ENCODE peak calls at places on chromosome 3, in four cellular contexts. One of them, this sample, is unnamed.

GRCh38 chr3:15591235-15591634 is 10.1 kb downstream of the HACL1 start:
- DNase-seq in spleen: no peak
- DNase-seq in heart left ventricle: no peak
- DNase-seq in A549: no peak
- DNase-seq in this sample: no peak

GRCh38 chr3:160390554-160391138 is 8.4 kb downstream of the IFT80 start:
- DNase-seq in spleen: no peak
- DNase-seq in heart left ventricle: no peak
- DNase-seq in A549: no peak
- DNase-seq in this sample: no peak

GRCh38 chr3:59609967-59610366 is 560.1 kb upstream of the CFAP20DC start:
- DNase-seq in spleen: no peak
- DNase-seq in heart left ventricle: no peak
- DNase-seq in A549: no peak
- DNase-seq in this sample: peak

GRCh38 chr3:29438580-29438979 is 157.7 kb downstream of the RBMS3 start:
- DNase-seq in spleen: no peak
- DNase-seq in heart left ventricle: no peak
- DNase-seq in A549: no peak
- DNase-seq in this sample: no peak

GRCh38 chr3:21273256-21273999 is 477.6 kb downstream of the ZNF385D start:
- DNase-seq in spleen: no peak
- DNase-seq in heart left ventricle: no peak
- DNase-seq in A549: no peak
- DNase-seq in this sample: no peak

GRCh38 chr3:81477740-81478139 is 283.7 kb downstream of the GBE1 start:
- DNase-seq in spleen: no peak
- DNase-seq in heart left ventricle: no peak
- DNase-seq in A549: no peak
- DNase-seq in this sample: no peak

GRCh38 chr3:156615592-156616173 is 58.7 kb upstream of the TIPARP start:
- DNase-seq in spleen: no peak
- DNase-seq in heart left ventricle: peak
- DNase-seq in A549: no peak
- DNase-seq in this sample: no peak

GRCh38 chr3:172595648-172596393 is 72.6 kb upstream of the TNFSF10 start:
- DNase-seq in spleen: no peak
- DNase-seq in heart left ventricle: no peak
- DNase-seq in A549: peak
- DNase-seq in this sample: peak

GRCh38 chr3:34727700-34728099 is 911.6 kb upstream of the ARPP21 start:
- DNase-seq in spleen: no peak
- DNase-seq in heart left ventricle: no peak
- DNase-seq in A549: no peak
- DNase-seq in this sample: no peak

GRCh38 chr3:120481056-120481455 is 30.3 kb upstream of the FSTL1 start:
- DNase-seq in spleen: no peak
- DNase-seq in heart left ventricle: no peak
- DNase-seq in A549: no peak
- DNase-seq in this sample: no peak

GRCh38 chr3:108407858-108408257 is 102.5 kb downstream of the MYH15 start:
- DNase-seq in spleen: no peak
- DNase-seq in heart left ventricle: no peak
- DNase-seq in A549: no peak
- DNase-seq in this sample: no peak

GRCh38 chr3:13197795-13198194 is 124.6 kb upstream of the IQSEC1 start:
- DNase-seq in spleen: peak
- DNase-seq in heart left ventricle: no peak
- DNase-seq in A549: no peak
- DNase-seq in this sample: no peak

GRCh38 chr3:170585937-170586310 is at the start of gene SLC7A14:
- DNase-seq in spleen: no peak
- DNase-seq in heart left ventricle: no peak
- DNase-seq in A549: no peak
- DNase-seq in this sample: no peak

GRCh38 chr3:111541911-111542483 is at the start of gene CD96:
- DNase-seq in spleen: no peak
- DNase-seq in heart left ventricle: no peak
- DNase-seq in A549: no peak
- DNase-seq in this sample: no peak

GRCh38 chr3:129016366-129016724 is 15.2 kb downstream of the EFCC1 start:
- DNase-seq in spleen: peak
- DNase-seq in heart left ventricle: peak
- DNase-seq in A549: no peak
- DNase-seq in this sample: no peak

GRCh38 chr3:130865537-130865936 is 28.3 kb upstream of the ATP2C1 start:
- DNase-seq in spleen: no peak
- DNase-seq in heart left ventricle: no peak
- DNase-seq in A549: no peak
- DNase-seq in this sample: no peak

GRCh38 chr3:150761831-150762661 is 923 bp downstream of the SIAH2 start:
- DNase-seq in spleen: peak
- DNase-seq in heart left ventricle: peak
- DNase-seq in A549: peak
- DNase-seq in this sample: peak

GRCh38 chr3:122760457-122761271 is 33.0 kb downstream of the HSPBAP1 start:
- DNase-seq in spleen: no peak
- DNase-seq in heart left ventricle: no peak
- DNase-seq in A549: no peak
- DNase-seq in this sample: no peak

GRCh38 chr3:81927811-81928210 is 166.4 kb upstream of the GBE1 start:
- DNase-seq in spleen: no peak
- DNase-seq in heart left ventricle: no peak
- DNase-seq in A549: no peak
- DNase-seq in this sample: no peak

GRCh38 chr3:175606650-175607318 is 747.6 kb downstream of the NAALADL2 start:
- DNase-seq in spleen: no peak
- DNase-seq in heart left ventricle: no peak
- DNase-seq in A549: no peak
- DNase-seq in this sample: no peak

GRCh38 chr3:39153977-39154299 is 547 bp upstream of the CSRNP1 start:
- DNase-seq in spleen: no peak
- DNase-seq in heart left ventricle: no peak
- DNase-seq in A549: no peak
- DNase-seq in this sample: no peak

GRCh38 chr3:120182613-120183524 is 88.6 kb upstream of the GSK3B start:
- DNase-seq in spleen: no peak
- DNase-seq in heart left ventricle: no peak
- DNase-seq in A549: no peak
- DNase-seq in this sample: no peak

GRCh38 chr3:74693696-74694393 is 79.4 kb upstream of the CNTN3 start:
- DNase-seq in spleen: no peak
- DNase-seq in heart left ventricle: no peak
- DNase-seq in A549: no peak
- DNase-seq in this sample: no peak

GRCh38 chr3:58497074-58497473 is 5.2 kb downstream of the KCTD6 start:
- DNase-seq in spleen: no peak
- DNase-seq in heart left ventricle: no peak
- DNase-seq in A549: no peak
- DNase-seq in this sample: no peak

GRCh38 chr3:43817825-43818224 is 127.1 kb downstream of the ABHD5 start:
- DNase-seq in spleen: no peak
- DNase-seq in heart left ventricle: no peak
- DNase-seq in A549: no peak
- DNase-seq in this sample: no peak

GRCh38 chr3:115861166-115861733 is 237.9 kb downstream of the GAP43 start:
- DNase-seq in spleen: no peak
- DNase-seq in heart left ventricle: no peak
- DNase-seq in A549: no peak
- DNase-seq in this sample: no peak

GRCh38 chr3:56339671-56340070 is 128.6 kb downstream of the ERC2 start:
- DNase-seq in spleen: no peak
- DNase-seq in heart left ventricle: no peak
- DNase-seq in A549: no peak
- DNase-seq in this sample: no peak

GRCh38 chr3:13353936-13354542 is 66.1 kb downstream of the NUP210 start:
- DNase-seq in spleen: no peak
- DNase-seq in heart left ventricle: no peak
- DNase-seq in A549: peak
- DNase-seq in this sample: no peak

GRCh38 chr3:9362731-9363530 is at the start of gene THUMPD3:
- DNase-seq in spleen: peak
- DNase-seq in heart left ventricle: peak
- DNase-seq in A549: peak
- DNase-seq in this sample: peak
- TF ChIP-seq POLR2A in spleen: peak
- TF ChIP-seq POLR2A in heart left ventricle: no peak
- TF ChIP-seq POLR2A in A549: peak
- TF ChIP-seq POLR2A in this sample: no peak

GRCh38 chr3:47579875-47580274 is 1.2 kb upstream of the CSPG5 start:
- DNase-seq in spleen: no peak
- DNase-seq in heart left ventricle: no peak
- DNase-seq in A549: no peak
- DNase-seq in this sample: no peak

GRCh38 chr3:47578119-47578630 is 490 bp downstream of the CSPG5 start:
- DNase-seq in spleen: peak
- DNase-seq in heart left ventricle: peak
- DNase-seq in A549: peak
- DNase-seq in this sample: peak

GRCh38 chr3:47578691-47579632 is at the start of gene CSPG5:
- DNase-seq in spleen: peak
- DNase-seq in heart left ventricle: no peak
- DNase-seq in A549: no peak
- DNase-seq in this sample: no peak

GRCh38 chr3:47581422-47581821 is 2.8 kb upstream of the CSPG5 start:
- DNase-seq in spleen: no peak
- DNase-seq in heart left ventricle: no peak
- DNase-seq in A549: no peak
- DNase-seq in this sample: no peak

DNA sequence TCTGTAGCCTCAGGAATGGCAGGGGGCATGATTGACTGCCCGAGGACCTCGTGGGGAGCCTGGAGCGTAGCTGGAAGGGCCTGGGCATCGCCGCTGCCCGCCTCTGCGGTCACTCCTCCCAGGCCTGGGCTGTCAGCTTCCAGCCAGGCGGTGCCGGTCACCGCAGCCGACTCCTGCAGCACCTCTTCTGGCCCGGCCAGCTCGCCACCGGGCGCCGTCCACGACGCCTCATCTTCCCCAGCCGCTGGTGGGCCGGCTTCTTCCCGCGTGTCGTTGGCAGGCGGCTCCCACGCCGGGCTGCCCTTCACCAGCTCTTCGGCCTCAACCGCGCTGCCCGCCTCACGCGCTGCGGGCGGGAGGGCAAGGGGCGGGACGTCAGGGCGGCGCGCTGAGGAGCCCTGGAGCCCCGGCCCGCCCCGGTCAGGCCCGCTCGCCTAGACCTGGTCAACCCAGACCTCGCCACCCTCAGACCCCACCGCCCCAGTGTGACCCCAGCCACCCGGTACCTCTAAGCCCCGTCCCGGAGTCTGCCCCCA is 1.0 kb downstream of the CSPG5 start:
- DNase-seq in spleen: peak
- DNase-seq in heart left ventricle: peak
- DNase-seq in A549: no peak
- DNase-seq in this sample: no peak
- H3K4me3 ChIP-seq in spleen: peak
- H3K4me3 ChIP-seq in heart left ventricle: peak
- H3K4me3 ChIP-seq in A549: peak
- H3K4me3 ChIP-seq in this sample: no peak

GRCh38 chr3:4063916-4064592 is 239.1 kb upstream of the SETMAR start:
- DNase-seq in spleen: no peak
- DNase-seq in heart left ventricle: no peak
- DNase-seq in A549: no peak
- DNase-seq in this sample: no peak

GRCh38 chr3:4067893-4068292 is 235.3 kb upstream of the SETMAR start:
- DNase-seq in spleen: no peak
- DNase-seq in heart left ventricle: no peak
- DNase-seq in A549: no peak
- DNase-seq in this sample: no peak

GRCh38 chr3:4061854-4062360 is 241.3 kb upstream of the SETMAR start:
- DNase-seq in spleen: no peak
- DNase-seq in heart left ventricle: no peak
- DNase-seq in A549: no peak
- DNase-seq in this sample: no peak

GRCh38 chr3:4062621-4063020 is 240.5 kb upstream of the SETMAR start:
- DNase-seq in spleen: no peak
- DNase-seq in heart left ventricle: no peak
- DNase-seq in A549: no peak
- DNase-seq in this sample: no peak

GRCh38 chr3:4065080-4065479 is 238.1 kb upstream of the SETMAR start:
- DNase-seq in spleen: no peak
- DNase-seq in heart left ventricle: no peak
- DNase-seq in A549: no peak
- DNase-seq in this sample: no peak
- TF ChIP-seq POLR2A in spleen: no peak
- TF ChIP-seq POLR2A in heart left ventricle: no peak
- TF ChIP-seq POLR2A in A549: no peak
- TF ChIP-seq POLR2A in this sample: no peak

DNA sequence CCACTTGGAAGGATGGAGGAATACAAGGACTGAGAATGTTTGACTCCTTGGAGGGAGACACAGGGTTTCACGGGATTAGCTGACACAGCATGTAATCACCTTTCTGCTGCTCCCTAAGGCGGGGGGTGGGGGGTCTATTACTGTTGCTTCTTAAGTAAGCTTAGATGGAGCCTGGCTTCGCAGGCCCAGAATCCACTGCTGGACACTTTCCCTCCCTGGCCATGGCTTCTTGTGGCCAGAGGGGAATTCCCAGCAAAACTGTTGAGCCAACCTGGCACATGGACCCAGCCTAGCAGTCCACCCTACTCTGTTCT is 55.4 kb upstream of the DLG1 start:
- DNase-seq in spleen: no peak
- DNase-seq in heart left ventricle: no peak
- DNase-seq in A549: no peak
- DNase-seq in this sample: no peak
- H3K4me3 ChIP-seq in spleen: no peak
- H3K4me3 ChIP-seq in heart left ventricle: no peak
- H3K4me3 ChIP-seq in A549: no peak
- H3K4me3 ChIP-seq in this sample: no peak

GRCh38 chr3:189309400-189309975 is 137.7 kb downstream of the TPRG1 start:
- DNase-seq in spleen: no peak
- DNase-seq in heart left ventricle: no peak
- DNase-seq in A549: no peak
- DNase-seq in this sample: no peak
- TF ChIP-seq POLR2A in spleen: no peak
- TF ChIP-seq POLR2A in heart left ventricle: no peak
- TF ChIP-seq POLR2A in A549: no peak
- TF ChIP-seq POLR2A in this sample: no peak

DNA sequence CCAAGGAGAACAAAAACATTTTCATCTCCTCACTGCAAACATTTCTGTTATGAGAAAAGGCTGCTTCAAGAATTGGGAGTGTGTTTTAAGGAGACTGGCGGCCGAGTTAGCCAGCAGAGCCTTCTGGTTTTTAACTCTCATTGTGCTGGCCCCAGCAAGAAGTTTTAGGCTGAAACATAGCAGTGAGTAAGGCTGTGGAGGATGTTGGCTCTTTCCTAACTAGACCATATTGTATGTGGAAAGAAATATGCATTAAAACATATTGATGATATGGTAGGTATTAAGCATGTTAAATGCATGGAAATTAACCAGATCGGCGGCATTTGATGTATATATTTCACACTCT is 90.7 kb downstream of the TIGIT start:
- DNase-seq in spleen: no peak
- DNase-seq in heart left ventricle: no peak
- DNase-seq in A549: no peak
- DNase-seq in this sample: no peak
- H3K4me3 ChIP-seq in spleen: peak
- H3K4me3 ChIP-seq in heart left ventricle: peak
- H3K4me3 ChIP-seq in A549: no peak
- H3K4me3 ChIP-seq in this sample: no peak

This sample was measured in lower leg skin.